ENCODE peak calls at places on chromosomes 7 and 10, in four cellular contexts. Q is HepG2, X is H1, D is GM12878. G is an unnamed sample.

GRCh38 chr10:44685177-44685576 is 226.0 kb upstream of the TMEM72 start:
- DNase-seq in Q (no peak), X (no peak), D (no peak), G (no peak)

GRCh38 chr10:191703-192518 is 56.7 kb downstream of the ZMYND11 start:
- DNase-seq in Q (peak; percentile 19), X (no peak), D (no peak), G (no peak)

GRCh38 chr10:86649471-86650150 is 4.7 kb upstream of the OPN4 start:
- DNase-seq in Q (no peak), X (no peak), D (no peak), G (no peak)

GRCh38 chr7:11690395-11690794 is 141.6 kb downstream of the THSD7A start:
- DNase-seq in Q (no peak), X (no peak), D (no peak), G (no peak)

GRCh38 chr10:86607674-86608073 is 46.7 kb upstream of the OPN4 start:
- DNase-seq in Q (no peak), X (no peak), D (no peak), G (no peak)

GRCh38 chr7:77877800-77878199 is 79.2 kb downstream of the PHTF2 start:
- DNase-seq in Q (no peak), X (no peak), D (no peak), G (no peak)

GRCh38 chr7:136868496-136869005 is at the start of gene CHRM2:
- DNase-seq in Q (no peak), X (no peak), D (no peak), G (no peak)

GRCh38 chr10:71220689-71221540 is 8.5 kb downstream of the UNC5B start:
- DNase-seq in Q (no peak), X (no peak), D (no peak), G (no peak)

GRCh38 chr7:19491821-19492452 is 216.9 kb downstream of the POLR1F start:
- DNase-seq in Q (no peak), X (no peak), D (no peak), G (peak; percentile 9)

GRCh38 chr7:101106387-101106786 is 20.5 kb upstream of the SERPINE1 start:
- DNase-seq in Q (no peak), X (no peak), D (no peak), G (no peak)

GRCh38 chr10:133131754-133132710 is 28.0 kb upstream of the KNDC1 start:
- DNase-seq in Q (no peak), X (no peak), D (no peak), G (no peak)

GRCh38 chr7:39464350-39465054 is 101.7 kb upstream of the YAE1 start:
- DNase-seq in Q (no peak), X (no peak), D (no peak), G (no peak)

GRCh38 chr7:28474267-28474618 is 61.9 kb downstream of the CREB5 start:
- DNase-seq in Q (no peak), X (no peak), D (no peak), G (no peak)

GRCh38 chr7:1554332-1555045 is 1.5 kb downstream of the TMEM184A start:
- DNase-seq in Q (no peak), X (no peak), D (no peak), G (no peak)

GRCh38 chr7:1553513-1554210 is 2.3 kb downstream of the TMEM184A start:
- DNase-seq in Q (no peak), X (no peak), D (no peak), G (peak; percentile 28)

GRCh38 chr7:1557006-1557405 is 1.0 kb upstream of the TMEM184A start:
- DNase-seq in Q (no peak), X (no peak), D (no peak), G (no peak)

GRCh38 chr7:1555813-1556540 is at the start of gene TMEM184A:
- DNase-seq in Q (peak; percentile 89), X (no peak), D (no peak), G (peak; percentile 44)

GRCh38 chr7:1555046-1555812 is 776 bp downstream of the TMEM184A start:
- DNase-seq in Q (peak; percentile 88), X (no peak), D (no peak), G (peak; percentile 85)
- TF ChIP-seq GABPA in Q (no peak), X (no peak), D (no peak), G (no peak)

DNA sequence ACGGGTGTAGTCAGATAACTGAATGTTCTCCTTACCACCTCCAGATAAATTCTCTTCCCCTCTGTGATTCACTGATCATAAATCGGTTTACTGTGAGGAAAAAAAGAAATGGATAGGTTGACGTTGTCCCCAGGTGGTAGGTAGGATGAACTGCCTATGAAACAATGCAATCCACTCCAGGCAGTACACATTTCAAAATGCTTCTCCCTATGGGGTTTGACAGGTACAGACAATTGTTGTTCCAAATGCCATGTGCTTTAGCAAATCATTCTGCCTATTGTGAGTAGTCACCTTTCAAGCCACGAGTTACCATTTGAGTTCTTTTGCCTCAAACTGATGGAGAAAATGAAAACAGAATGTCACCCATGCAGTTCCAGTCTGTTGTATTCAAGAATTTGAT is 21.8 kb downstream of the VIM start:
- DNase-seq in Q (no peak), X (no peak), D (no peak), G (peak; percentile 22)
- TF ChIP-seq HDAC2 in Q (no peak), X (no peak), D (no peak), G (no peak)

DNA sequence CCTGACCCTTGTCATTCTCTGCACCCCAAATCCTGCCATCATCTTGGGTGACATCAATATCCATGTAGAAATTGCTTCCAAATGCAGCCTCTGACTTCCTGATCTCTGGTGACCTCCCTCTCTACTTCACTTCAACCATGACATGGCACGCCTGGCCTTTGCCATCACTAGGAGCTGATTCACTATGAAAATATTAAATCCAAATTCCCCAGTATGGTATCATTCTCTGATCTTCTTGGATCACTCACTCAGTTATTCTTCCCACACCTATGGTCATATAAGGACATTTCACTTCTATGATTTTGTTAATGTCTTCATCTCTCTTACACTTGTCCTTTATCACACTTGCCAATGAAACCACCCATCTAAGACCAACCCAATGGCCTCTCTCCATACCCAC is 73.7 kb upstream of the ODAD2 start:
- DNase-seq in Q (no peak), X (no peak), D (no peak), G (no peak)
- TF ChIP-seq GABPA in Q (no peak), X (no peak), D (no peak), G (no peak)

DNA sequence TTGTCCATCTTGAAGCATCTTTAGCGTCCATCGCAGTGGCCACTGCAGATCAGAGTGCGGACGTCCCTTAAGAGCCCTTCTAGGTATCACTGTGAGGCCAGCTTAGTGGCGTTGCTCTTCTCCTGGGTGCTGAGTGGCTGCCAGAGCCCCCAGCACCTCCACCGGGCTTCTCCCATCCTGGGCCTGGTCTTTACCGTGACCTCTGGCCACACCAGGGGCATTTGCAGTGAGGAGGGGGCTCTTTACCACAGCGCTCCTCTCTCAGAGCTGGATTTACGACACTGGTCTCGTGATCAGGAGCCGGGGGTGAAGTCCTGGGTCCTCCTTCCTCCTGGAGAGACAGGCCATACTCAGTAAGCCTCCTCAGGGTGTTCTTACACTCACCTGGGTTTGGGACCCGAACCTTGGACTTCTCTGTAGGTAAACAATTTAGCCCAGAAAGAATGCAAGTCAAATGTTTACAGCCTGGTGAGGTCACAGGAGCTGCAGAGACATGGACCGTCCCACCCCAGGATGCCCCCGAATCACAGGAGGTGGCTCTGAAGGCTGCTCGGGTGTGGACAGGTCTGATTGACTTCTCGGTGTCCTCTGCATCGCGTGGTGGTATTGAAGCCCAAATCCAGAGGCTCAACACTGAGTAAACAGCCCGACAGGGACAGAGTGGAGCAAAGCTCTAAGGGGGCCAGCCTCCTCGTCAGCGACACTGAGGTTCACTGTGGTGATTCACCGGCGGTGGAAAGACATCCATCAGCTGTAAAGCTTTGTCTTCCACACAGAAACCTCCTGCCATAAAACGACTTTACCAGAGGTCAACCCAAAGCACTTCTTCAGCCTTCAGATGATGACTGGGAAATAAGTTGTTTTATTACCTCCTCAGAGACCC is 33.0 kb downstream of the JAKMIP3 start:
- DNase-seq in Q (peak; percentile 4), X (no peak), D (no peak), G (no peak)
- TF ChIP-seq HDAC2 in Q (no peak), X (no peak), D (no peak), G (no peak)

GRCh38 chr7:169854-170172 is 22.6 kb upstream of the FAM20C start:
- DNase-seq in Q (no peak), X (no peak), D (no peak), G (no peak)
- TF ChIP-seq GABPA in Q (no peak), X (no peak), D (no peak), G (no peak)

GRCh38 chr7:22025075-22025474 is 79.4 kb upstream of the CDCA7L start:
- DNase-seq in Q (no peak), X (no peak), D (no peak), G (no peak)
- TF ChIP-seq HDAC2 in Q (no peak), X (no peak), D (no peak), G (no peak)

DNA sequence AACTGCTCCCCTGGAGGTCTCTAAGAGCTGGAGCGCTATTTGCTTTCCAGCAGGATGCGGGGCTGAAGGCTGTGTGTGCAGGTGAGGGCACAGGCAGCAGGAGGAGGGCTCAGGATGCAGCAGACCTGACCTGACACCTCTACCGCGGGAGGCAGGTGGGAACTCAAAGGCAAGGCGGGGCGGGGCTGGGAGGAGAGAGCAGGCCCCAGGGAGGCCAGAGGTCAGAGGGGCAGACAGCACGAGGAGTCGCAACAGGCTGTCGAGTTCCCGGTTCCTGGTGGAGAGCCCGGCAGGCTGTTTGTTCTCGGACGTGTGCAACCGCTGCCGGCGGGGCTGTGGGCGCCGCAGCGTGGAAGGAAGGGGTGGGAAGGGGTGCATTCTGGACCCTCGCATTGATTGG is 7.9 kb upstream of the CRTAC1 start:
- DNase-seq in Q (no peak), X (peak; percentile 39), D (no peak), G (no peak)
- TF ChIP-seq GABPA in Q (no peak), X (no peak), D (no peak), G (no peak)